ENCODE peak calls at places on chromosomes 12 and 14, in six cellular contexts. B is A549, S is WTC11, H is SK-N-SH, N is HCT116, K is H1. I is an unnamed sample.

GRCh38 chr12:12194206-12194605 is 72.6 kb downstream of the LRP6 start:
- DNase-seq in B (peak), S (no peak), H (no peak), N (peak), K (no peak), I (peak)

GRCh38 chr12:132443091-132443490 is 46.9 kb upstream of the FBRSL1 start:
- DNase-seq in B (no peak), S (no peak), H (no peak), N (no peak), K (no peak), I (no peak)

GRCh38 chr14:93120952-93121834 is 5.5 kb upstream of the ITPK1 start:
- DNase-seq in B (no peak), S (no peak), H (no peak), N (no peak), K (no peak), I (no peak)

GRCh38 chr14:24376448-24377070 is 8.6 kb downstream of the NFATC4 start:
- DNase-seq in B (no peak), S (peak), H (no peak), N (no peak), K (peak), I (no peak)

GRCh38 chr12:42916143-42916542 is 326.6 kb upstream of the PRICKLE1 start:
- DNase-seq in B (peak), S (no peak), H (no peak), N (no peak), K (no peak), I (no peak)

GRCh38 chr14:26191123-26191522 is 406.7 kb downstream of the NOVA1 start:
- DNase-seq in B (peak), S (no peak), H (no peak), N (no peak), K (no peak), I (no peak)

GRCh38 chr14:102295301-102295700 is 9.7 kb downstream of the MOK start:
- DNase-seq in B (no peak), S (no peak), H (peak), N (no peak), K (no peak), I (peak)

GRCh38 chr14:103607822-103608221 is 21.2 kb upstream of the KLC1 start:
- DNase-seq in B (no peak), S (no peak), H (no peak), N (no peak), K (no peak), I (no peak)

GRCh38 chr14:32552766-32553165 is 223.7 kb downstream of the AKAP6 start:
- DNase-seq in B (no peak), S (no peak), H (no peak), N (no peak), K (no peak), I (no peak)

GRCh38 chr14:34078117-34078743 is 127.4 kb upstream of the EGLN3 start:
- DNase-seq in B (peak), S (no peak), H (no peak), N (no peak), K (no peak), I (peak)

GRCh38 chr12:131347732-131348131 is 363.2 kb upstream of the SFSWAP start:
- DNase-seq in B (no peak), S (no peak), H (no peak), N (no peak), K (no peak), I (no peak)

GRCh38 chr12:51345681-51346080 is 798 bp downstream of the CELA1 start:
- DNase-seq in B (no peak), S (no peak), H (no peak), N (no peak), K (no peak), I (no peak)

GRCh38 chr12:42282301-42282700 is 43.6 kb downstream of the ZCRB1 start:
- DNase-seq in B (no peak), S (no peak), H (no peak), N (no peak), K (no peak), I (no peak)

GRCh38 chr14:77249286-77249685 is 21.7 kb downstream of the NGB start:
- DNase-seq in B (no peak), S (no peak), H (no peak), N (no peak), K (no peak), I (no peak)

GRCh38 chr14:83594874-83595273 is 1935.1 kb upstream of the FLRT2 start:
- DNase-seq in B (no peak), S (peak), H (no peak), N (no peak), K (no peak), I (no peak)

GRCh38 chr12:55720894-55721444 is 776 bp downstream of the RDH5 start:
- DNase-seq in B (peak), S (peak), H (peak), N (peak), K (no peak), I (peak)

GRCh38 chr12:47920913-47921312 is 16.1 kb upstream of the VDR start:
- DNase-seq in B (no peak), S (no peak), H (no peak), N (no peak), K (no peak), I (no peak)

GRCh38 chr14:77141592-77142288 is at the start of gene ZDHHC22:
- DNase-seq in B (peak), S (peak), H (peak), N (no peak), K (peak), I (no peak)

GRCh38 chr12:12819752-12820311 is 6.7 kb downstream of the DDX47 start:
- DNase-seq in B (peak), S (no peak), H (no peak), N (no peak), K (no peak), I (no peak)

GRCh38 chr14:78519863-78520262 is 349.7 kb downstream of the NRXN3 start:
- DNase-seq in B (no peak), S (peak), H (no peak), N (no peak), K (peak), I (peak)

GRCh38 chr14:37869633-37870032 is 274.2 kb downstream of the TTC6 start:
- DNase-seq in B (no peak), S (no peak), H (no peak), N (no peak), K (no peak), I (no peak)

GRCh38 chr14:103123634-103124500 is 606 bp downstream of the TNFAIP2 start:
- DNase-seq in B (peak), S (peak), H (no peak), N (no peak), K (peak), I (peak)

DNA sequence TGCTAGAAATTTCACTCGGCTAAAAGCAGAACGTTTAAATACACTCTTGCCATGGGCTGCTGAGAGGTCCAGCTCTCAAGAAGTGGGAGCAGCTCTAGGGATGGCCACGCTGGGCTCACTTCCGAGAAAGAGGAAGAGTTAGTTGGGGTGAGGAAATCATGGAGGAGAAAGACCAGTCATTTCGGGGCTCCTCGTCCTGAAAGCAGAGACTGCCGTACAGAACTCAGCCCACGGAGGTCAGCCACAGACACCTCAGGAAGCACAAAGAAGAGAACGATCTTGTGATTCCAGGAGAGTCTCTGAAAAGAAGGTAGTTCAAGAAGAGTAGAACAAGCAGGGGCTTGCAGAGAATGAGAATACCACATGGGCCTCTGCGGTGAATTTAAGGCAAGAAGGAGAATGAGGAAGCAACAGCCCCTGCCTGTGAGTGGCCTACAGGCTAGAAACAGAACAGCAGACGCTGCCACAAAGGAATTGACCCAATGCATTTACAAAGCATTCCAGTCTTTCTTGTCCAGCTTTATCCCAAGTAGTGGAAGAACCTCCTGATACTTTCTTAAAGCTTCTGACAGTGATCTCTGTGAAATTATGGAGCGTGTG is 311.9 kb downstream of the CACNA1C start:
- DNase-seq in B (no peak), S (no peak), H (no peak), N (no peak), K (no peak), I (peak)
- TF ChIP-seq MAX in B (no peak), S (no peak), H (no peak), N (no peak), K (no peak), I (no peak)

GRCh38 chr12:39587247-39587646 is 32.4 kb downstream of the ABCD2 start:
- DNase-seq in B (peak), S (no peak), H (peak), N (peak), K (no peak), I (peak)
- TF ChIP-seq CTCF in B (peak), S (no peak), H (peak), N (peak), K (peak), I (peak)

GRCh38 chr14:89444536-89445125 is 27.6 kb upstream of the FOXN3 start:
- DNase-seq in B (no peak), S (no peak), H (no peak), N (no peak), K (no peak), I (no peak)
- TF ChIP-seq MAX in B (no peak), S (no peak), H (no peak), N (no peak), K (no peak), I (no peak)

GRCh38 chr12:95955549-95956159 is 12.5 kb downstream of the AMDHD1 start:
- DNase-seq in B (no peak), S (no peak), H (no peak), N (no peak), K (no peak), I (no peak)

GRCh38 chr12:95956557-95957145 is 13.5 kb downstream of the AMDHD1 start:
- DNase-seq in B (no peak), S (peak), H (no peak), N (no peak), K (no peak), I (no peak)

GRCh38 chr12:95960241-95960640 is 17.1 kb downstream of the AMDHD1 start:
- DNase-seq in B (no peak), S (no peak), H (no peak), N (no peak), K (no peak), I (peak)

GRCh38 chr12:95963104-95963503 is 20.0 kb downstream of the AMDHD1 start:
- DNase-seq in B (peak), S (no peak), H (no peak), N (peak), K (no peak), I (peak)

GRCh38 chr12:95959107-95959506 is 16.0 kb downstream of the AMDHD1 start:
- DNase-seq in B (peak), S (no peak), H (peak), N (peak), K (no peak), I (peak)
- TF ChIP-seq CTCF in B (peak), S (no peak), H (peak), N (peak), K (peak), I (peak)

GRCh38 chr14:104976198-104977007 is 1.8 kb downstream of the AHNAK2 start:
- DNase-seq in B (peak), S (peak), H (peak), N (peak), K (peak), I (peak)

GRCh38 chr14:104977008-104977680 is 1.0 kb downstream of the AHNAK2 start:
- DNase-seq in B (peak), S (no peak), H (no peak), N (no peak), K (no peak), I (no peak)

GRCh38 chr14:104979758-104980591 is 1.8 kb upstream of the AHNAK2 start:
- DNase-seq in B (peak), S (no peak), H (peak), N (no peak), K (no peak), I (no peak)

GRCh38 chr14:104978774-104979691 is 859 bp upstream of the AHNAK2 start:
- DNase-seq in B (no peak), S (peak), H (no peak), N (no peak), K (no peak), I (no peak)

DNA sequence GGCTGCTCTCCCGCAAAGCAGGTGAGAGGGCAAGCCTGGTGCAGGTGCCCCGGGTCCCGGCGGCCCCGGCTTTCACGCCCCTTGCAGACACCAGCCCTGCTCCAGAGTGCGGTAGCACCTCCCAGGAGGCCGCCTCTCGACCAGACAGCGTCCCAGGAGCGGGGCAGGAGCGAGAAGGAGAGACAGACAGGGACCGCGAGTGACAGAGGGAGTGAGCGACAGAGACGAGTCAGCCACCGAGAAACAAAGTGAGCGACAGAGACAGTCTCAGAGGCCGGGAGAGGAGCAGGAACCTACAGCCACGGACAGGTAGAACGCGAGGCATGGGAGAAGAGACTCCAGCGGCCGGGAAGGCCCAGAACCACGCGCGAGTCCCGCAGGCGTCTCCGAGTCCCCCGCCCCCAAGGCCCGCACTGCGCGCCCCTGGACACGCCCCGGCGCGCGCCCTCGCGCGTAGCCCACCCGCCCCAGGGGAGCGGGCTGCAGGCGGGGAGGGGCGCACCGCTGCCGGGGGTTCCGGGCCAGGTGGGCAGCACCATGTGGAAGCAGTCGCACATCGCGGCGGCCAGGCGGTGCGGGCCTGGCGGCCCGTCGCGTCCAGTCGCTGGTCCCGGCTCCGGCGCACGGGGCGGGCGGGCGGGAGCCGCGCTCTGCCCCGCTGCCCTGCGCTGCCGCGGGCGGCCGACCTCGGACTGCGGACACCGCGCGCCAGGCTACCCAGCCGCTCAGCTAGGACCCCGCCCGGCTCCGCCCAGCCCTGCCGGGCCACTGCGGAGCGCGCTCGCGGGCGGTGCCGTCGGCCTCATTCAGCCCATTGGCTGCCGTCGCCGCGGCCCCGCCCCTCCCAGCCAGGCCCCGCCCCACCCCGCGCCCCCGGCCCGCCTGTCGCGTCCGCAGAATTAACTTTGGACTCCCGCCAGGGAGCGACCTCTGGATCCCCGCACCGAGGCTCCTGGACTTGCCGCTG is at the start of gene AHNAK2:
- DNase-seq in B (peak), S (peak), H (peak), N (peak), K (peak), I (peak)
- TF ChIP-seq MAX in B (peak), S (no peak), H (peak), N (no peak), K (no peak), I (no peak)

GRCh38 chr14:94636744-94637412 is 24.7 kb downstream of the SERPINA3 start:
- DNase-seq in B (peak), S (no peak), H (no peak), N (peak), K (no peak), I (peak)
- TF ChIP-seq CTCF in B (peak), S (no peak), H (no peak), N (peak), K (peak), I (no peak)

DNA sequence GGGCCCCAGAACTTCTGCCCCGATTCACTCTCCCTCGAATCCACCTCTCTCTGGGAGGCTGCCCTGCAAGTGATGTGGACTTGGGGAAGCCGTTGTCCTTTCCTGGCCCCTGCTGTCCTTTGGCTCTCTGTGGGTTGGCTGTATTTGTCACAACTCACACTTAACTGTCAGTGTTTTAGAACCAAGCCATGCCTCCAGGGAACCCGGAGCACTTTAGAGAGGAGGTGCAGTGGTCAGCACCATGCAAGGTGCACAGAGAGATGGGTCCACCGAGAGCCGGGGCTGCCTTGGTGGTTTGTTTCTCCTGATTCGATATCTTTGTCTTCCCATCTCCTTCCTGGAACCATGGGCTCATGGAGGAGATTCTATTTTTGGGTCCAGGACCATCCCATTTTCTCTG is 129.5 kb upstream of the RTL1 start:
- DNase-seq in B (no peak), S (no peak), H (no peak), N (no peak), K (no peak), I (no peak)
- TF ChIP-seq MAX in B (no peak), S (no peak), H (no peak), N (no peak), K (no peak), I (no peak)

GRCh38 chr14:50688875-50689274 is 20.8 kb upstream of the SAV1 start:
- DNase-seq in B (no peak), S (no peak), H (no peak), N (no peak), K (no peak), I (no peak)
- TF ChIP-seq CTCF in B (no peak), S (no peak), H (no peak), N (no peak), K (peak), I (no peak)

GRCh38 chr12:94940771-94941170 is 62.7 kb downstream of the NDUFA12 start:
- DNase-seq in B (no peak), S (no peak), H (no peak), N (no peak), K (no peak), I (no peak)

GRCh38 chr12:94942663-94943062 is 60.8 kb downstream of the NDUFA12 start:
- DNase-seq in B (no peak), S (no peak), H (no peak), N (no peak), K (no peak), I (peak)

GRCh38 chr12:94938583-94938982 is 64.9 kb downstream of the NDUFA12 start:
- DNase-seq in B (no peak), S (no peak), H (no peak), N (no peak), K (no peak), I (peak)

GRCh38 chr12:94941440-94941862 is 62.0 kb downstream of the NDUFA12 start:
- DNase-seq in B (peak), S (no peak), H (peak), N (no peak), K (no peak), I (no peak)
- TF ChIP-seq MAX in B (no peak), S (no peak), H (no peak), N (no peak), K (no peak), I (no peak)